ENCODE peak calls at places on chromosomes 11 and 22, in four cellular contexts. D is heart left ventricle, E is stomach, S is suprapubic skin. Y is an unnamed sample. For H3K4me1, the result is how much of the 10 kb centered on the place peaks cover.

GRCh38 chr11:70603756-70604211 is 205.5 kb downstream of the CTTN start:
- DNase-seq in D (no peak), E (no peak), S (no peak), Y (no peak)

GRCh38 chr11:109040303-109040702 is 375.4 kb downstream of the DDX10 start:
- DNase-seq in D (no peak), E (no peak), S (no peak), Y (no peak)

GRCh38 chr11:101180481-101180880 is 50.9 kb upstream of the PGR start:
- DNase-seq in D (no peak), E (no peak), S (no peak), Y (no peak)

GRCh38 chr11:6377902-6378694 is 12.2 kb upstream of the SMPD1 start:
- DNase-seq in D (no peak), E (no peak), S (no peak), Y (no peak)

GRCh38 chr11:65894034-65894591 is 3.6 kb downstream of the CCDC85B start:
- DNase-seq in D (peak), E (no peak), S (no peak), Y (no peak)

GRCh38 chr22:30044369-30044768 is 35.9 kb upstream of the HORMAD2 start:
- DNase-seq in D (no peak), E (peak), S (no peak), Y (no peak)

GRCh38 chr11:41281131-41281742 is 178.2 kb downstream of the LRRC4C start:
- DNase-seq in D (no peak), E (no peak), S (no peak), Y (no peak)

GRCh38 chr22:37063436-37064420 is 12.2 kb downstream of the KCTD17 start:
- DNase-seq in D (no peak), E (no peak), S (no peak), Y (no peak)

GRCh38 chr11:12165237-12165875 is 55.0 kb downstream of the MICAL2 start:
- DNase-seq in D (peak), E (no peak), S (no peak), Y (no peak)

GRCh38 chr11:6746086-6746618 is 25.6 kb downstream of the OR2AG2 start:
- DNase-seq in D (peak), E (peak), S (no peak), Y (no peak)

GRCh38 chr11:10599388-10600175 is 31.1 kb upstream of the LYVE1 start:
- DNase-seq in D (no peak), E (no peak), S (no peak), Y (no peak)

GRCh38 chr11:45431301-45432018 is 145.3 kb upstream of the SYT13 start:
- DNase-seq in D (no peak), E (no peak), S (no peak), Y (no peak)

GRCh38 chr22:20904980-20905355 is 12.2 kb upstream of the CRKL start:
- DNase-seq in D (no peak), E (no peak), S (no peak), Y (no peak)

GRCh38 chr11:61125310-61125684 is 23.0 kb downstream of the CD5 start:
- DNase-seq in D (no peak), E (no peak), S (no peak), Y (no peak)

GRCh38 chr11:289706-290620 is 1.0 kb downstream of the PGGHG start:
- DNase-seq in D (peak), E (no peak), S (peak), Y (no peak)

GRCh38 chr11:64839335-64839734 is 5.1 kb downstream of the CDC42BPG start:
- DNase-seq in D (no peak), E (no peak), S (no peak), Y (no peak)

GRCh38 chr11:38014405-38014804 is 1416.4 kb upstream of the RAG2 start:
- DNase-seq in D (no peak), E (no peak), S (no peak), Y (no peak)

GRCh38 chr11:46251954-46252353 is 25.5 kb upstream of the CREB3L1 start:
- DNase-seq in D (no peak), E (no peak), S (no peak), Y (no peak)

GRCh38 chr11:62508336-62509058 is 38.1 kb downstream of the AHNAK start:
- DNase-seq in D (peak), E (peak), S (peak), Y (no peak)

GRCh38 chr11:126404367-126404766 is 48.9 kb downstream of the ST3GAL4 start:
- DNase-seq in D (no peak), E (no peak), S (no peak), Y (no peak)

GRCh38 chr22:22818861-22819855 is 68.5 kb upstream of the IGLL5 start:
- DNase-seq in D (no peak), E (no peak), S (no peak), Y (no peak)

GRCh38 chr11:121716060-121716459 is 263.3 kb upstream of the SORL1-AS1 start:
- DNase-seq in D (no peak), E (no peak), S (no peak), Y (no peak)

GRCh38 chr11:92152245-92152644 is 72.4 kb upstream of the FAT3 start:
- DNase-seq in D (no peak), E (no peak), S (no peak), Y (no peak)

GRCh38 chr11:119716475-119717057 is 12.4 kb downstream of the NECTIN1 start:
- DNase-seq in D (no peak), E (no peak), S (no peak), Y (no peak)

GRCh38 chr11:57325735-57326048 is 940 bp upstream of the TNKS1BP1 start:
- DNase-seq in D (peak), E (peak), S (peak), Y (no peak)

GRCh38 chr11:46690702-46691101 is 9.7 kb downstream of the ARHGAP1 start:
- DNase-seq in D (no peak), E (no peak), S (no peak), Y (no peak)

GRCh38 chr11:27292642-27293020 is 70.4 kb downstream of the CCDC34 start:
- DNase-seq in D (no peak), E (no peak), S (no peak), Y (no peak)

GRCh38 chr22:42317691-42318547 is 47.5 kb upstream of the TCF20 start:
- DNase-seq in D (no peak), E (peak), S (no peak), Y (no peak)

GRCh38 chr22:41902932-41903421 is 11.9 kb downstream of the SHISA8 start:
- DNase-seq in D (peak), E (peak), S (no peak), Y (no peak)

GRCh38 chr11:117387992-117388765 is 60.5 kb downstream of the CEP164 start:
- DNase-seq in D (no peak), E (no peak), S (no peak), Y (no peak)

GRCh38 chr11:43959321-43959995 is 17.0 kb downstream of the C11orf96 start:
- DNase-seq in D (no peak), E (no peak), S (no peak), Y (no peak)

GRCh38 chr11:5983443-5983842 is 3.3 kb downstream of the OR52L1 start:
- DNase-seq in D (no peak), E (no peak), S (no peak), Y (no peak)

GRCh38 chr11:97814325-97814959 is 1206.3 kb upstream of the CNTN5 start:
- DNase-seq in D (no peak), E (no peak), S (no peak), Y (no peak)

GRCh38 chr11:68314203-68314885 is 2.0 kb downstream of the LRP5 start:
- DNase-seq in D (no peak), E (no peak), S (no peak), Y (no peak)

GRCh38 chr11:108221981-108222685 is at the start of gene NPAT:
- DNase-seq in D (no peak), E (peak), S (no peak), Y (no peak)

GRCh38 chr11:120209750-120210650 is 832 bp upstream of the OAF start:
- DNase-seq in D (no peak), E (no peak), S (no peak), Y (no peak)

GRCh38 chr11:13465909-13466371 is 2.9 kb upstream of the BTBD10 start:
- DNase-seq in D (no peak), E (no peak), S (no peak), Y (no peak)

DNA sequence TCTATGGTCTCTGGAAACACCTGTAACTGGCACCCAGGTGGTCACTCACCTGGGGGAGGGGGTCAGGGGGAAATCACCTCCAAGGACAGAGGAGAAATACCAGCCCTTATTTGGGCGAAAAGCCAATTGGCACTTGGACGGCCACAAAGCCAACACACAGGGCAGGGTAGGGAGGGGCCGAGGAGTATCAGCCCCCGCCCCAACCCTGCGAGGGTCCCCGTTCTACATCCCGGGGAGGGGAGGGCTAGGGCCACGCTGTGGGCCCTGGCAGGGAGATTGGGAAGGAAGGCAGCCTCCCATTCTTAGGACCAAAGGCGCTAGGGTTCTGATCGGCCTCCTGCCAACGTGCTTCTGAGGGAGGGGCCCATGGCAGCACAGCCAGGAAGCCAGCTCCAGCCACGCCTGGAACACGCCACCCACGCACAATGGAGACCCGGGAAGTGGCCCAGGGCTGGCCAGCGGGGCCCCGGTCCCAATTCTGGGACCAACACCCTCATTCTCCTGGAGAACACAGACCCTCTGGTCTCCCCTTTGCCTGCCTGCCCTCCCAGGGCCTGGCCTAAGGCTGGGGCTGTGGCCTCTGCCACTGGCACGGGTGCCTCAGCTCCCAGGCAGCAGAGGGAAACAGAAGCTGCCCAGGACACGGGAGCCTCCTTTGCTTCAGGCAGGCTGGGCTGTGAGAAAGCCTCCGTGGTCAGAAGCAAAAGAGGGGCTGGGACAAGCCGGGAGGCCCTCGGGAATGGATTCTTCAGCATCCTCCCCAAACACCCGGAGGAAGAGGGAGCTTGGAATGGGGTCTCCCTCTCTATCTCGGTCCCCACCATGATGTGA is 7.4 kb downstream of the CBX6 start:
- DNase-seq in D (peak), E (peak), S (peak), Y (no peak)
- H3K4me1 ChIP-seq in D (under half), E (half or more), S (under half), Y (under half)

DNA sequence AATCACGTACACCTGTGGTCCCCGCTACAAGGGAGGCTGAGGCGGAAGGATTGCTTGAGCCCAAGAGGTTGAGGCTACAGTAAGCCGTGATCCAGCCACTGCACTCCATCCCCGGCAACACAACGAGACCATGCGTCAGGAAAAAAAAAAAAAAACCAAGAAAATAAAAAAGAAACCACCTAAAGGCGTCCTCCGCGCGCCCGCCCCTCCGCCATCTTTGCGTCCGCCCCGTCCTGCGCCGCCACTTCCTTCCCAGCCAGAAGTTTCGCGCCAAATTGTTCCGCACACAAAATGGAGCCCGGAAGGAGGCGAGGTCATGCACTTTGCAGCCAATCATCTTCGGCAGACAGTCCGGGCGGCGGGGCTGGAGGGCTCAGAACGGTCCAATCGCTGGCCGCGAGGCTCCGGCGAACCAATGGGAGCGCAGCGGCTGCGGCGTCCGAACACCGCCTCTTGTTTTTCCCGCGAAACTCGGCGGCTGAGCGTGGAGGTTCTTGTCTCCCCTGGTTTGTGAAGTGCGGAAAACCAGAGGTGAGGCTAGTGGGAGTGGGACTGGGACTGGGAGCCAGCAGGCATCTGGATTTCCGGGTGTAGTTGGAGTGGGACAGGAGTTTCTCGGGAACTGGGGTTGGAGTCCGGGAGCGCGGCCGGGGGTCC is at the start of gene MCM5:
- DNase-seq in D (peak), E (peak), S (peak), Y (peak)
- TF ChIP-seq POLR2A in D (no peak), E (no peak), S (no peak), Y (no peak)

GRCh38 chr11:122721201-122721963 is 65.9 kb downstream of the UBASH3B start:
- DNase-seq in D (no peak), E (no peak), S (no peak), Y (no peak)
- H3K4me1 ChIP-seq in D (half or more), E (under half), S (under half), Y (under half)

DNA sequence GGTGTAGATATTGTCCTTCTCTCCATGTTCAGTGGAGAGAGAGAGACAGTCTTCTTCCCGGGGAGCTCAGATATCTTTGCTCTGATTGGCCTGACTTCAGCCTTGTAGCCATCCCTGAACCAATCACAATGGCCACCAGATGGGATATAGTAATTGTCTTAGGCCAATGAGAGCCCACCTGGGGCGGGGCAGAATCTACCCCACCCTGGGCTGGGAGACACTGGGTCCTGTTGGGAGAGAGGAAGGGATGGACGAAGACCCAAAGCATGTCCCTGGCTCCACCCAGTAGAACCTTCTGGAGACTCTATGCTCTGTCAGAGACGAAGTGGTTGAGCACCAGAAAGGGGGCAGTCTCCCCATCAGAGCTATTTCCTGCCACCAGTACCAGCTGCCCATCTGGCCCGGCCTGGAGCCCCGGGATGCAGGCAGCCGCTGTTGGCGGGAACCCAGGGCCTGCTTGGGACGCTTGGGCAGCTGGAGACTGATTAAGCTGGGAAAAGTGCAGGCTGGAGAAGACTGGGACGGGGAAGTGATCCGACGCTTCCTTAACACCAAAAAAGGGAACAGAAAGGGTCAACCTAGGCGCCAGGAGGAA is 31.6 kb upstream of the CBX7 start:
- DNase-seq in D (peak), E (no peak), S (no peak), Y (no peak)
- TF ChIP-seq POLR2A in D (no peak), E (no peak), S (no peak), Y (no peak)

GRCh38 chr11:123179571-123179970 is 15.5 kb downstream of the CLMP start:
- DNase-seq in D (no peak), E (no peak), S (no peak), Y (no peak)

GRCh38 chr11:123181075-123181474 is 14.0 kb downstream of the CLMP start:
- DNase-seq in D (no peak), E (no peak), S (no peak), Y (no peak)

GRCh38 chr11:123180574-123180973 is 14.5 kb downstream of the CLMP start:
- DNase-seq in D (no peak), E (no peak), S (no peak), Y (no peak)

GRCh38 chr11:123182101-123182500 is 12.9 kb downstream of the CLMP start:
- DNase-seq in D (no peak), E (no peak), S (no peak), Y (no peak)

DNA sequence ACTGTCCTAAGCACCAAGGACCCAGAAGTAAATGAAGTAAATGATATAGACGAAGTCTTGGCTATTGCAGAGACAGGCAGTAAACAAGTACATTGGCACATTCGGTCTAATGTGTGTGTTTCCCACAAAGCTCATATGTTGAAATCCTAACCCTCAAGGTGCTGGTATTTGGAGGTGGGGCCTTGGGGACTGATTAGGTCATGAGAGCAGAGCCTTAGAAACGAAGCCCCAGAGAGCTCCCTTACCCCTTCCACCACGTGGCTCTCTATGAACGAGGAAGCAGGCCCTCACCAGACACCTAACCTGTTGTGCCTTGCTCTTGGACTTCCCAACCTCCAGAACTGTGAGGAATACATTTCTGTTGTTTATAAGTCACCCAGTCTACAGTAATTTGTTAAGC is 14.9 kb downstream of the CLMP start:
- DNase-seq in D (no peak), E (no peak), S (no peak), Y (no peak)
- H3K4me1 ChIP-seq in D (under half), E (under half), S (under half), Y (under half)

Y was measured in esophagus squamous epithelium.